ENCODE peak calls at places on chromosomes 16 and 17, in seven cellular contexts. A is WTC11, U is HCT116, P is SK-N-SH, M is A549, F is endothelial cell of umbilical vein, O is K562. Y is an unnamed sample.
A peak's percentile ranks its signal among the peaks of the same experiment; 100 is the strongest.

GRCh38 chr16:57379579-57379978 is 7.3 kb downstream of the CX3CL1 start:
- DNase-seq in M (no peak), F (no peak), A (no peak), P (peak; percentile 72), U (no peak), O (no peak), Y (no peak)

GRCh38 chr16:82609140-82609539 is 17.6 kb upstream of the CDH13 start:
- DNase-seq in U (no peak), P (no peak), M (no peak), O (no peak), F (no peak), A (no peak), Y (no peak)

GRCh38 chr17:74296548-74296936 is 22.5 kb downstream of the DNAI2 start:
- DNase-seq in U (peak; percentile 57), O (peak; percentile 96), A (peak; percentile 56), P (peak; percentile 76), M (peak; percentile 60), F (peak; percentile 7), Y (no peak)

GRCh38 chr16:89132194-89133005 is 38.7 kb downstream of the ACSF3 start:
- DNase-seq in F (no peak), O (no peak), A (no peak), P (no peak), M (no peak), U (no peak), Y (no peak)

GRCh38 chr17:44599298-44600175 is 42.3 kb downstream of the FZD2 start:
- DNase-seq in F (peak; percentile 96), U (no peak), P (no peak), M (peak; percentile 87), A (no peak), O (peak; percentile 47), Y (no peak)

GRCh38 chr17:70739046-70739445 is 569.7 kb downstream of the KCNJ2 start:
- DNase-seq in A (no peak), O (no peak), U (no peak), P (no peak), F (no peak), M (no peak), Y (no peak)

GRCh38 chr16:51939371-51940005 is 607.5 kb downstream of the TOX3 start:
- DNase-seq in U (no peak), O (no peak), F (no peak), A (no peak), P (peak; percentile 68), M (no peak), Y (no peak)

GRCh38 chr17:20952183-20952582 is 90.6 kb downstream of the USP22 start:
- DNase-seq in A (no peak), M (no peak), F (no peak), U (no peak), P (no peak), O (no peak), Y (no peak)

GRCh38 chr16:71631776-71632175 is 5.8 kb downstream of the MARVELD3 start:
- DNase-seq in P (no peak), U (no peak), F (no peak), A (no peak), M (no peak), O (no peak), Y (no peak)

GRCh38 chr16:54806378-54806777 is 124.3 kb upstream of the IRX5 start:
- DNase-seq in O (no peak), F (no peak), P (no peak), A (no peak), M (no peak), U (no peak), Y (no peak)
- TF ChIP-seq MAX in O (no peak), F (no peak), P (no peak), A (no peak), M (no peak), U (no peak), Y (no peak)

GRCh38 chr16:6903671-6904070 is 429.0 kb upstream of the RBFOX1 start:
- DNase-seq in A (no peak), F (no peak), U (no peak), O (no peak), P (no peak), M (no peak), Y (no peak)

GRCh38 chr16:6898896-6899295 is 433.7 kb upstream of the RBFOX1 start:
- DNase-seq in A (no peak), O (no peak), F (no peak), U (no peak), M (no peak), P (no peak), Y (no peak)

GRCh38 chr16:6892961-6893360 is 439.7 kb upstream of the RBFOX1 start:
- DNase-seq in O (no peak), P (no peak), A (no peak), F (no peak), M (no peak), U (no peak), Y (no peak)

GRCh38 chr16:6897910-6898475 is 434.7 kb upstream of the RBFOX1 start:
- DNase-seq in P (no peak), F (no peak), O (no peak), M (no peak), A (no peak), U (no peak), Y (no peak)
- TF ChIP-seq MAX in P (no peak), F (no peak), O (no peak), M (no peak), A (no peak), U (no peak), Y (no peak)

DNA sequence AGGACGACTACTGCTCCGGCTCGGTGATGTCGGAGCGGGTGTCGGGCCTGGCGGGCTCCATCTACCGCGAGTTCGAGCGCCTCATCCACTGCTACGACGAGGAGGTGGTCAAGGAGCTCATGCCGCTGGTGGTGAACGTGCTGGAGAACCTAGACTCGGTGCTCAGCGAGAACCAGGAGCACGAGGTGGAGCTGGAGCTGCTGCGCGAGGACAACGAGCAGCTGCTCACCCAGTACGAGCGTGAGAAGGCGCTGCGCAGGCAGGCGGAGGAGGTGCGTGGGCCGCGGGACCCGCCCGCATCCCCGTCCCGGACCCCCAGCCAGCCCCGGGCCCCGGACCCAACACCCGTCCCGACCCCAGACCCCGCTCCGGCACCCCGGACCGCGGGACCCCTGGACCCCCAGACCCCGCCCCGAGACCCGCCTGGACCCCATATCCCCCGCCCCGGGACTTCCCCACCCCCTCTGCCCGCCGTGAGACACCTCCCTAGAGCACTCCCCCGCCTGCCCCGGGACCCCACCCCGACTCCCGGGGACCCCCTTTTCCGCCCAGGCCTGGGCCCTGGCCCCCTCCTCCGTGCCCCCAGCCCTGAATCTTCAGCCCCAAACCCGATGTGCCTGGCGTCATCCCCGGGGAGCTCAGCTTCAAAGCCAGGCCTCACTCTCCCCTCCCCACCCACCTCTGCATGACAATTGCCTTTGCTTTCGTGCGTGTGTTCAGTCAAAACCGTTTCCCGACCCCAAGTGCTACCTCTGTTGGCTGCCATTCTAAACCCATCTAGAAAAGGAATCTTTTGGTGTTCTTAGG is 594 bp downstream of the MAPK8IP3 start:
- DNase-seq in P (peak; percentile 74), M (no peak), O (peak; percentile 58), A (peak; percentile 29), F (no peak), U (no peak), Y (no peak)
- TF ChIP-seq MAX in P (no peak), M (no peak), O (peak; percentile 69), A (no peak), F (no peak), U (no peak), Y (no peak)

DNA sequence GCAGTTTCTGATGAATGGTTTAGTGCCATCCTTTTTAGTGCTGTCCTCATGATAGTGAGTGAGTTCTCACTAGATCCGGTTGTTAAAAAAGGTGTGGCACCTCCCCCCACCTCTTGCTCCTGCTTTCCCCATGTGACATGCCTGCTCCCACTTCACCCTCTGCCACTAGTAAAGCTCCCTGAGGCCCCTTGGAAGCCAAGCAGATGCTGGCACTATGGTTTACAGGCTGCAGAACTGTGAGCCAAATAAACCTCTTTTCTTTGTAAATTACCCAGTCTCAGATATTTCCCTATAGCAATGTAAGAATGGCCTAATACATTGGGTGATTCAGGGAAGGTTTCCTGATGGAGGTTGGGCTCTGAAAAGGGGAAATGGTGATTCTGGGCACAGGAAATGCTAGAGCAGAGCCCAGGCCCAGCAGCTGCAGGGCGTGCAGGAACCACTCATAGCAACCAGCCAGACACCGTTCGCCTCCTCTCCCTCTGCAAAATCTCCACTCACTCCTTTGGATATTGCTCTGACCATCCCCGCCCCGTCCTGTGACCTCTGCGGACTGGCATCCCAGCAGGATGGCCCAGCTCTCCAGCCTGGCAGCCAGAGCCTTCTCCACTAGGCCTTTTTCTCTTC is 2.6 kb upstream of the ADORA2B start:
- DNase-seq in F (peak; percentile 50), P (no peak), U (no peak), O (no peak), M (no peak), A (no peak), Y (no peak)
- TF ChIP-seq MAX in F (no peak), P (no peak), U (no peak), O (no peak), M (no peak), A (no peak), Y (no peak)

DNA sequence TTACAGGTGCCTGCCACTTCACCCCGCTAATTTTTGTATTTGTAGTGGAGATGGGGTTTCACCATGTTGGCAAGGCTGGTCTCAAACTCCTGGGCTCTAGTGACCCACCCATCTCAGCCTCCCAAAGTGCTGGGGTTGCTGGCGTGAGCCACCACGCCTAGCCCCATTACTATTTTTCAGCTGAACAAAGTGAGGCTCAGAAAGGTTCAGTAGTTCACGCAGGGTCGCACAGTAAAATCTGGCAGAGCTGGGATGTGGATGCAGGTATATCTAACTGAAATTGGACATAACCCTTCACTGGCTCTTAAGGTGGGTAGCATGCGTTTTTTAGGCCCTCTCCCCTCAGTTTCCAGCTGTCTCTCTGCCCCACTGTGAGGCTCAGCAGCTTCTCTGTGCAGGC is 7.2 kb downstream of the AQP8 start:
- DNase-seq in A (no peak), M (no peak), O (no peak), P (no peak), F (no peak), U (no peak), Y (no peak)
- TF ChIP-seq MAX in A (no peak), M (no peak), O (no peak), P (no peak), F (no peak), U (no peak), Y (no peak)

GRCh38 chr17:882827-883585 is 96.6 kb downstream of the NXN start:
- DNase-seq in O (no peak), U (no peak), M (no peak), P (no peak), A (peak; percentile 31), F (peak; percentile 82), Y (no peak)

GRCh38 chr17:880074-880870 is 98.1 kb downstream of the MRM3 start:
- DNase-seq in U (no peak), M (no peak), F (peak; percentile 89), P (no peak), A (no peak), O (no peak), Y (no peak)

GRCh38 chr17:876272-876671 is 94.1 kb downstream of the MRM3 start:
- DNase-seq in O (no peak), F (no peak), U (no peak), P (no peak), A (no peak), M (no peak), Y (no peak)

GRCh38 chr17:880871-881269 is 98.7 kb downstream of the NXN start:
- DNase-seq in O (no peak), U (no peak), M (no peak), P (no peak), A (no peak), F (no peak), Y (no peak)

GRCh38 chr17:879546-879945 is 97.4 kb downstream of the MRM3 start:
- DNase-seq in F (peak; percentile 85), A (peak; percentile 94), U (peak; percentile 89), P (no peak), O (peak; percentile 76), M (peak; percentile 67), Y (peak; percentile 5)
- TF ChIP-seq MAX in F (no peak), A (peak; percentile 23), U (peak; percentile 82), P (no peak), O (no peak), M (peak; percentile 49), Y (no peak)